ENCODE peak calls at places on chromosomes 6 and 20, in four cellular contexts. One of them, this sample, is unnamed.

GRCh38 chr6:25137497-25137896 is 141.7 kb upstream of the CARMIL1 start:
- DNase-seq in ACHN: no peak
- DNase-seq in activated T-cell treated with anti-CD3 and anti-CD28 coated beads for 1 hour: no peak
- DNase-seq in Calu3: no peak
- DNase-seq in this sample: peak

GRCh38 chr20:11687546-11688292 is 230.0 kb upstream of the BTBD3 start:
- DNase-seq in ACHN: peak
- DNase-seq in activated T-cell treated with anti-CD3 and anti-CD28 coated beads for 1 hour: no peak
- DNase-seq in Calu3: peak
- DNase-seq in this sample: no peak

GRCh38 chr20:56808732-56809131 is 179.6 kb downstream of the TFAP2C start:
- DNase-seq in ACHN: no peak
- DNase-seq in activated T-cell treated with anti-CD3 and anti-CD28 coated beads for 1 hour: no peak
- DNase-seq in Calu3: no peak
- DNase-seq in this sample: no peak

GRCh38 chr20:62739581-62740285 is 31.1 kb downstream of the NTSR1 start:
- DNase-seq in ACHN: no peak
- DNase-seq in activated T-cell treated with anti-CD3 and anti-CD28 coated beads for 1 hour: peak
- DNase-seq in Calu3: peak
- DNase-seq in this sample: no peak

GRCh38 chr6:11374036-11375010 is 141.9 kb upstream of the NEDD9 start:
- DNase-seq in ACHN: no peak
- DNase-seq in activated T-cell treated with anti-CD3 and anti-CD28 coated beads for 1 hour: no peak
- DNase-seq in Calu3: no peak
- DNase-seq in this sample: no peak

GRCh38 chr6:4413073-4413472 is 277.7 kb upstream of the ECI2 start:
- DNase-seq in ACHN: no peak
- DNase-seq in activated T-cell treated with anti-CD3 and anti-CD28 coated beads for 1 hour: no peak
- DNase-seq in Calu3: no peak
- DNase-seq in this sample: no peak

GRCh38 chr6:92460133-92460532 is 959.2 kb downstream of the EPHA7 start:
- DNase-seq in ACHN: no peak
- DNase-seq in activated T-cell treated with anti-CD3 and anti-CD28 coated beads for 1 hour: no peak
- DNase-seq in Calu3: no peak
- DNase-seq in this sample: no peak

GRCh38 chr6:150991487-150991886 is 126.0 kb downstream of the MTHFD1L start:
- DNase-seq in ACHN: no peak
- DNase-seq in activated T-cell treated with anti-CD3 and anti-CD28 coated beads for 1 hour: no peak
- DNase-seq in Calu3: no peak
- DNase-seq in this sample: no peak

GRCh38 chr6:11700118-11700718 is 78.4 kb downstream of the ADTRP start:
- DNase-seq in ACHN: peak
- DNase-seq in activated T-cell treated with anti-CD3 and anti-CD28 coated beads for 1 hour: no peak
- DNase-seq in Calu3: no peak
- DNase-seq in this sample: peak